ENCODE peak calls at places on chromosomes 13 and 19, in six cellular contexts. D, K, Q, A, Z and J are unnamed samples.

GRCh38 chr19:33514885-33515485 is 6.6 kb downstream of the PEPD start:
- DNase-seq in Z (peak; percentile 30), D (no peak), A (no peak), Q (peak; percentile 74), K (no peak), J (no peak)

GRCh38 chr19:55455576-55456235 is 5.7 kb downstream of the ISOC2 start:
- DNase-seq in Z (no peak), Q (no peak), D (no peak), K (no peak), A (no peak), J (no peak)

GRCh38 chr13:26719356-26719945 is 41.1 kb downstream of the GPR12 start:
- DNase-seq in Q (no peak), Z (no peak), K (no peak), A (no peak), D (peak; percentile 37), J (no peak)

GRCh38 chr13:26973946-26974345 is 197.7 kb downstream of the USP12 start:
- DNase-seq in K (no peak), Q (no peak), D (no peak), Z (no peak), A (no peak), J (no peak)

GRCh38 chr13:24225930-24226329 is 65.4 kb downstream of the SPATA13 start:
- DNase-seq in Q (no peak), Z (no peak), K (no peak), D (no peak), A (no peak), J (no peak)

GRCh38 chr19:32876236-32876918 is 6.8 kb upstream of the SLC7A9 start:
- DNase-seq in A (peak; percentile 17), K (no peak), Z (peak; percentile 26), D (no peak), Q (no peak), J (no peak)

GRCh38 chr19:40519352-40520322 is 52.8 kb downstream of the SPTBN4 start:
- DNase-seq in D (peak; percentile 44), K (no peak), Q (no peak), A (peak; percentile 26), Z (peak; percentile 27), J (peak; percentile 30)

GRCh38 chr19:48844472-48844871 is 8.2 kb upstream of the HSD17B14 start:
- DNase-seq in K (no peak), Z (no peak), D (peak; percentile 65), A (no peak), Q (no peak), J (no peak)

GRCh38 chr13:51619614-51620013 is 35.4 kb downstream of the WDFY2 start:
- DNase-seq in Q (no peak), K (no peak), A (no peak), D (peak; percentile 54), Z (no peak), J (no peak)

GRCh38 chr19:10118960-10119359 is 739 bp downstream of the EIF3G start:
- DNase-seq in Z (no peak), A (no peak), Q (no peak), K (no peak), D (no peak), J (no peak)

GRCh38 chr19:49148784-49149651 is 6.2 kb downstream of the HRC start:
- DNase-seq in K (peak; percentile 99), Q (peak; percentile 98), Z (peak; percentile 100), A (peak; percentile 100), D (peak; percentile 96), J (peak; percentile 87)

GRCh38 chr19:1760020-1760419 is 6.7 kb downstream of the ONECUT3 start:
- DNase-seq in A (no peak), Z (no peak), D (no peak), K (no peak), Q (no peak), J (no peak)

GRCh38 chr19:49114630-49115363 is 627 bp downstream of the LIN7B start:
- DNase-seq in A (peak; percentile 65), D (peak; percentile 66), Z (peak; percentile 69), Q (no peak), K (peak; percentile 90), J (peak; percentile 90)

GRCh38 chr19:35975608-35976214 is 19.3 kb upstream of the SDHAF1 start:
- DNase-seq in Z (no peak), Q (no peak), K (no peak), D (peak; percentile 38), A (no peak), J (no peak)

GRCh38 chr19:50723735-50724521 is 764 bp downstream of the CLEC11A start:
- DNase-seq in Z (no peak), Q (peak; percentile 67), K (no peak), D (no peak), A (no peak), J (no peak)

GRCh38 chr19:18915639-18916038 is 3.5 kb downstream of the COPE start:
- DNase-seq in K (no peak), Z (peak; percentile 51), D (peak; percentile 39), Q (no peak), A (peak; percentile 36), J (peak; percentile 78)

GRCh38 chr19:855566-856120 is 3.5 kb downstream of the ELANE start:
- DNase-seq in K (peak; percentile 63), A (no peak), Q (no peak), D (no peak), Z (no peak), J (no peak)

GRCh38 chr13:48891586-48891985 is 84.1 kb upstream of the FNDC3A start:
- DNase-seq in K (no peak), Q (no peak), Z (no peak), A (no peak), D (peak; percentile 77), J (no peak)

GRCh38 chr13:100787899-100788298 is 113.3 kb upstream of the TMTC4 start:
- DNase-seq in Z (no peak), D (no peak), A (no peak), K (no peak), Q (no peak), J (no peak)

GRCh38 chr19:35742121-35742724 is at the start of gene IGFLR1:
- DNase-seq in D (no peak), Q (no peak), A (peak; percentile 44), Z (peak; percentile 53), K (no peak), J (no peak)

GRCh38 chr19:30170495-30171137 is 201.6 kb upstream of the ZNF536 start:
- DNase-seq in K (no peak), A (no peak), D (no peak), Z (no peak), Q (no peak), J (no peak)

GRCh38 chr13:71864981-71865857 is 1.8 kb downstream of the DACH1 start:
- DNase-seq in A (no peak), K (peak; percentile 83), Q (peak; percentile 54), Z (peak; percentile 51), D (no peak), J (no peak)

GRCh38 chr13:65913173-65913572 is 1317.0 kb downstream of the PCDH9 start:
- DNase-seq in A (no peak), D (peak; percentile 91), Z (no peak), K (no peak), Q (no peak), J (no peak)

GRCh38 chr19:50418186-50419021 is at the start of gene SPIB:
- DNase-seq in Q (no peak), K (no peak), A (no peak), Z (no peak), D (no peak), J (no peak)

GRCh38 chr13:33284916-33285315 is 639 bp downstream of the STARD13 start:
- DNase-seq in Z (no peak), A (no peak), K (no peak), Q (no peak), D (peak; percentile 46), J (no peak)

GRCh38 chr13:33284016-33284415 is 1.5 kb downstream of the STARD13 start:
- DNase-seq in D (peak; percentile 55), Q (no peak), Z (no peak), A (no peak), K (no peak), J (no peak)

GRCh38 chr13:33286143-33286542 is 588 bp upstream of the STARD13 start:
- DNase-seq in A (no peak), Q (no peak), K (no peak), Z (peak; percentile 45), D (peak; percentile 47), J (no peak)

GRCh38 chr13:33287142-33287882 is 1.8 kb upstream of the STARD13 start:
- DNase-seq in D (no peak), Q (no peak), K (no peak), A (no peak), Z (no peak), J (no peak)

DNA sequence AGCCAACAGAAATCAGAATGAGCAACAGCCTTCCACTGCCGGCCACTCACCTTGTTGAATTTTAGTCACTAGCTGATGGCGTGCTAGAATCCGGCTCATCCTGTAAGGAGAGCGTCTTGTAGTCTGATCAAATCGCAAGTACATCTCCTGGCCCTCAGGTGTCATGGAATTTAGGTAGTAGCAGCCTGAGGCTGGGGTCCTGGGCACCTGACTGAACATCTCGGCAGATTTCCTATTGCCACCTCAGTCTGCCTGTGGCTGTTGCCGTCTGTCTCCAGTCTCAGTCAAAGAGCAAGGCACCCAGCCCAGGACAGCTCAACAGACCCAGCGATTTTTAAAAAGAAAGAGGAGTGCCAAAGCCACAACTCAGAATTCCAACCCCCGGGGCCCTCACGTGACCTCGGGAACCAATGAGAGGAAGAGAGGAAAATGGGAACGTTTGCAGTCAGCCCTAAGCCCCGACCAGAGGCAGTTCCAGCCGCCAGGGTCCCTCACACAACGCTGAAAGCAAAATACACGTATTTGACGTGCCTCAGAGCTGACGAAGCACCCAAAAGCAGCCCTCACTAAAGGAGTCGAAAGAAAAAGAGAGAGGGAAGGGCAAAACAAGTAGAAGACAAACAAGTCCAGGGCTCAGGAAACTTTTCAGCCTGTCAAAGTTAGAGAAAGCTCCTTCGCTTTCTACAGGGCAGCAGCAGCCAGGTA is at the start of gene STARD13:
- DNase-seq in A (peak; percentile 92), D (peak; percentile 98), K (peak; percentile 97), Q (peak; percentile 97), Z (peak; percentile 97), J (peak; percentile 54)
- TF ChIP-seq CTCF in A (no peak), D (peak; percentile 65), K (peak; percentile 14), Q (peak; percentile 28), Z (peak; percentile 10), J (peak; percentile 38)

GRCh38 chr19:11404588-11405258 is 14.4 kb downstream of the RGL3 start:
- DNase-seq in D (no peak), Q (no peak), Z (no peak), A (no peak), K (no peak), J (no peak)

GRCh38 chr19:11410682-11411081 is 8.4 kb downstream of the RGL3 start:
- DNase-seq in K (peak; percentile 22), A (no peak), Q (no peak), Z (no peak), D (peak; percentile 39), J (no peak)

GRCh38 chr19:11401808-11402543 is 17.1 kb downstream of the RGL3 start:
- DNase-seq in K (peak; percentile 72), D (no peak), Z (no peak), A (no peak), Q (no peak), J (no peak)

GRCh38 chr19:11408591-11408990 is 10.5 kb downstream of the RGL3 start:
- DNase-seq in Q (no peak), D (no peak), Z (no peak), K (peak; percentile 8), A (no peak), J (no peak)

GRCh38 chr19:11405846-11406643 is 13.1 kb downstream of the RGL3 start:
- DNase-seq in A (no peak), Q (no peak), D (no peak), Z (no peak), K (peak; percentile 72), J (no peak)
- H3K4me3 ChIP-seq in A (no peak overlapping the region), Q (no peak overlapping the region), D (no peak overlapping the region), Z (no peak overlapping the region), K (no peak overlapping the region), J (no peak overlapping the region)

GRCh38 chr13:45715351-45715750 is 13.2 kb downstream of the CBY2 start:
- DNase-seq in K (no peak), Z (no peak), Q (no peak), D (no peak), A (no peak), J (no peak)
- TF ChIP-seq CTCF in K (no peak), Z (no peak), Q (no peak), D (no peak), A (no peak), J (no peak)

GRCh38 chr13:31946091-31946770 is 85.3 kb upstream of the FRY start:
- DNase-seq in A (no peak), Z (no peak), Q (no peak), D (peak; percentile 46), K (no peak), J (no peak)
- H3K4me3 ChIP-seq in A (peak overlapping the region; percentile 35), Z (no peak overlapping the region), Q (no peak overlapping the region), D (no peak overlapping the region), K (peak overlapping the region; percentile 35), J (no peak overlapping the region)